ENCODE peak calls at places on chromosomes 5 and 9, in six cellular contexts. E is astrocyte; K is CD8-positive, alpha-beta memory T cell; P is psoas muscle; T is cardiac muscle cell; Q is aorta. H is an unnamed sample.

GRCh38 chr5:140480310-140481014 is 67.0 kb upstream of the EIF4EBP3 start:
- DNase-seq in E (peak; percentile 49), Q (no peak), K (no peak), T (no peak), P (no peak), H (no peak)

GRCh38 chr9:123359546-123359945 is 3.5 kb downstream of the CRB2 start:
- DNase-seq in K (no peak), P (no peak), Q (no peak), T (no peak), E (no peak), H (no peak)

GRCh38 chr9:84366683-84367082 is 26.1 kb upstream of the SLC28A3 start:
- DNase-seq in E (no peak), K (no peak), P (no peak), T (no peak), Q (no peak), H (no peak)

GRCh38 chr9:110056062-110056461 is 151.9 kb downstream of the C9orf152 start:
- DNase-seq in Q (no peak), T (no peak), E (no peak), K (no peak), P (no peak), H (no peak)

GRCh38 chr5:80474929-80475328 is 13.0 kb upstream of the FAM151B start:
- DNase-seq in T (no peak), P (no peak), E (no peak), Q (no peak), K (no peak), H (no peak)

GRCh38 chr5:9408964-9409363 is 136.9 kb downstream of the SEMA5A start:
- DNase-seq in E (no peak), K (no peak), T (no peak), P (no peak), Q (no peak), H (no peak)

GRCh38 chr9:22954550-22954949 is 507.9 kb downstream of the DMRTA1 start:
- DNase-seq in E (no peak), P (no peak), T (no peak), K (no peak), Q (no peak), H (no peak)

GRCh38 chr9:15293727-15294405 is 13.2 kb downstream of the TTC39B start:
- DNase-seq in Q (no peak), E (no peak), T (no peak), P (no peak), K (no peak), H (no peak)

GRCh38 chr5:166370928-166371690 is 1920.3 kb upstream of the WWC1 start:
- DNase-seq in T (no peak), P (no peak), Q (no peak), E (no peak), K (no peak), H (no peak)

GRCh38 chr5:166369326-166369725 is 1922.1 kb upstream of the WWC1 start:
- DNase-seq in P (no peak), T (no peak), Q (no peak), E (no peak), K (no peak), H (no peak)

GRCh38 chr5:166365164-166365563 is 1926.3 kb upstream of the WWC1 start:
- DNase-seq in T (no peak), K (no peak), Q (no peak), E (no peak), P (no peak), H (no peak)

GRCh38 chr5:166369817-166370216 is 1921.6 kb upstream of the WWC1 start:
- DNase-seq in P (no peak), E (no peak), Q (no peak), T (no peak), K (no peak), H (no peak)

DNA sequence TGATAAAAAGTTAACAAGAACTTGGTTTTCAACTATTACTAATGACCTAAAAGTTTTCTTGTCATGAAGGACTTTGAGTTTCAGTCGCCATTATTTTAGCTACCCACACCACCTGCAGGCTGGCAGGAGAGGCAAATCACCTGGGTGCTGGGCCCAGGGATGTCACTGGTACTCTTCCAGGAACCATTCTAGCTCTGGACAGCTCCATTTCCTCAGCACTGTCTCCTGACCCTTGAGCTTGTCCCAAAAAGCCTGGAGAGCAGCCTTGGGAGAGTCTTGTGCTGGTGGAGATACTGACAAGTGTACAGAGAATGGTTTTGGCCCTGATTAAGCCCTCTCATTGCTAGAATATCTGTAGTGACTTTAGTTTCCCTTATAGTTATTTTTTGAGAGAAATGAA is 1924.1 kb upstream of the WWC1 start:
- DNase-seq in K (no peak), P (no peak), T (no peak), E (no peak), Q (no peak), H (no peak)
- H3K9me3 ChIP-seq in K (no peaks in the 10 kb centered on the region), P (no peaks in the 10 kb centered on the region), T (no peaks in the 10 kb centered on the region), E (no peaks in the 10 kb centered on the region), Q (no peaks in the 10 kb centered on the region), H (no peaks in the 10 kb centered on the region)

DNA sequence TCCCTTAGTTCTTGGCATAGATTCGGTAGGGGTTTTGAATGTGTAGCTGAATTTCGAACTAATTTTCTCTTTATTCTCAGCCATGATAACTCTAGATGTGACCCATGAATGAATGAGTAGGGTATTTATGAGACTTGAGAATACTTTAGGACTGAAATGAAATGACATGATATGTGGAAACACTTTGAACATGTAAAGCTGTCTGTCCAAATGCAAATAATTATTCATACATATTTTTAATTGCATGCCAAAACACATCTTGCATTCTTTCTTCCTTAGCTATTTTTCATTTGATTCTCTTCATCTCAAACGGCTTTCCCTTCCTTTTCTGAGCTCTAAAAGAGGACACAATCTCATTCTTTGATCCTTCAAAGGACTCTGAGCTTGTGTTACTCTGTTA is 3.4 kb downstream of the NNT start:
- DNase-seq in Q (no peak), T (no peak), E (no peak), P (no peak), K (no peak), H (no peak)
- H3K4me3 ChIP-seq in Q (no peak overlapping the region), T (no peak overlapping the region), E (no peak overlapping the region), P (no peak overlapping the region), K (no peak overlapping the region), H (no peak overlapping the region)

DNA sequence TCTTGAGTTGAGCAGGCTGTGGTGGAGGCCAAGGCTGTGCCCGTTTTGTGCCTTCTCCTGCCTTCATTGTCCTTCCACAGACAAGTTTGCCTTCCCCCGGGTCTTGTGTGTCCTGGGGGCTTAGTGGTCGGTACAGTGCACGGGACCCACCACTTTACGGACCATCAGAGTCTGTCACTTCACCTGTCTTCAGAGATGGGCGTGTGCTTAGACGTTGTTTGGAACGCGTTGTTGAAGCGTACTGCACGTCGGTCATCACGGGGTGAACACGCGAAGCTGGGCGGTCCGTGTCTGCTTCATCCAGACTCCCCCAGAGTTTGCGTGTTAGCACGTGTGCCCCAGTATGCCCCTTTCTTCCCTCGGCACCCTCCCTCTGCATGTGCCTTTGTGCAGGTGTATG is 24.8 kb downstream of the CEP72 start:
- DNase-seq in T (no peak), K (peak; percentile 25), Q (peak; percentile 51), P (peak; percentile 30), E (no peak), H (no peak)
- H3K9me3 ChIP-seq in T (no peaks in the 10 kb centered on the region), K (no peaks in the 10 kb centered on the region), Q (peaks cover 2% of the 10 kb centered on the region), P (peaks cover 5% of the 10 kb centered on the region), E (no peaks in the 10 kb centered on the region), H (no peaks in the 10 kb centered on the region)

GRCh38 chr5:66655395-66656324 is 59.5 kb downstream of the MAST4 start:
- DNase-seq in E (peak; percentile 57), Q (no peak), K (no peak), T (no peak), P (no peak), H (peak; percentile 12)

GRCh38 chr5:66658516-66658915 is 62.3 kb downstream of the MAST4 start:
- DNase-seq in P (no peak), Q (no peak), K (no peak), T (no peak), E (no peak), H (no peak)

GRCh38 chr5:66659780-66660179 is 63.6 kb downstream of the MAST4 start:
- DNase-seq in E (no peak), P (no peak), K (no peak), T (no peak), Q (no peak), H (no peak)

GRCh38 chr5:66661149-66661548 is 65.0 kb downstream of the MAST4 start:
- DNase-seq in Q (no peak), P (peak; percentile 57), T (no peak), K (no peak), E (peak; percentile 91), H (peak; percentile 79)

DNA sequence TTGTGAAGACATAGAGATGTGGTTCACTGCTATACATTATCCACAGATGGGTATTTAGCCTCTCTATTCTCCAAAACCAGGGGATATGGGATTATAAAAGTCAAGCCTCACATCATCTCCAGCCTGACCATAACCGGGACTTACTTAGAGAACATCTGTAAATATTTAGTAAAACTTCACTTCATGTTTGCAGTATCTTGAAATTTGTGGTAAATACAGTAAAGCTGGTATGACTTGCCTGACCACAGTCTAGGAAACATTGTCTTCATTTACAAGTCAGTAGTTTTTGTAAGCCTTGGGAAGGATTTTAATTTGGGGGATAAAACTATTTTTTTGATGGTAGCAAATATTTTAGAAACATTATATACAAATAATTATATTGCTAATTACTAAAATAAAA is 64.2 kb downstream of the MAST4 start:
- DNase-seq in Q (no peak), P (no peak), T (no peak), K (no peak), E (peak; percentile 74), H (no peak)
- H3K4me3 ChIP-seq in Q (no peak overlapping the region), P (no peak overlapping the region), T (no peak overlapping the region), K (no peak overlapping the region), E (no peak overlapping the region), H (no peak overlapping the region)

GRCh38 chr9:83312543-83312942 is 225.7 kb downstream of the FRMD3 start:
- DNase-seq in E (no peak), T (no peak), K (no peak), Q (no peak), P (no peak), H (no peak)

GRCh38 chr9:83304686-83305085 is 233.5 kb downstream of the FRMD3 start:
- DNase-seq in Q (peak; percentile 91), P (peak; percentile 87), K (no peak), E (peak; percentile 85), T (no peak), H (peak; percentile 78)

GRCh38 chr9:83307051-83307724 is 231.0 kb downstream of the FRMD3 start:
- DNase-seq in P (no peak), E (no peak), K (no peak), Q (no peak), T (no peak), H (no peak)
- H3K9me3 ChIP-seq in P (no peaks in the 10 kb centered on the region), E (no peaks in the 10 kb centered on the region), K (no peaks in the 10 kb centered on the region), Q (no peaks in the 10 kb centered on the region), T (no peaks in the 10 kb centered on the region), H (no peaks in the 10 kb centered on the region)

GRCh38 chr5:52789867-52790266 is 2.2 kb downstream of the ITGA1 start:
- DNase-seq in Q (no peak), P (no peak), K (no peak), E (no peak), T (no peak), H (no peak)
- H3K4me3 ChIP-seq in Q (peak overlapping the region; percentile 93), P (peak overlapping the region; percentile 79), K (no peak overlapping the region), E (no peak overlapping the region), T (no peak overlapping the region), H (no peak overlapping the region)

DNA sequence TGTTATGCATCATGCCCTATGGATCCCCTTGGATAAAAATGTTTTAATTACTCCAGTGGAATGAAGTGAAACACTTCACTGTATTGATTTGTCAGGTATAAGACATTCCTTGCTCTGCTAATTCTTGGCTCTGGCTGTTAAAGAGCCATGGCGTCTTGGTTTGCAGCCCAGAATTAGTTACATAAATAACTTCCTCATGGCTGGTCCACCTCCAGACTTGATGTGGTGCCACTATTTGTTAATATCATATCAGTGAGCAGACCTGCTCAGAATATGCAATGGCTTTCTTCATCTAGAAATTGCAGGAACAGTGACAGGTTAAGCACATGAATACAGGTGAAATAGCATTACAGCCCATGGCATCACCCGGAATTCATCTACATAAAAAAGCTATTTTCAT is 446.9 kb upstream of the GRIN3A start:
- DNase-seq in T (no peak), E (no peak), K (no peak), P (no peak), Q (no peak), H (no peak)
- H3K9me3 ChIP-seq in T (no peaks in the 10 kb centered on the region), E (no peaks in the 10 kb centered on the region), K (no peaks in the 10 kb centered on the region), P (no peaks in the 10 kb centered on the region), Q (no peaks in the 10 kb centered on the region), H (no peaks in the 10 kb centered on the region)

H was measured in MG63.